ENCODE peak calls at places on chromosomes 4 and X, in four cellular contexts. D, U, C and R are unnamed samples.

GRCh38 chrX:1521459-1521956 is 15.5 kb downstream of the P2RY8 start:
- DNase-seq in U (peak; percentile 29), C (peak; percentile 99), D (no peak), R (peak; percentile 46)

GRCh38 chr4:156946508-156947197 is 24.9 kb downstream of the PDGFC start:
- DNase-seq in U (no peak), C (no peak), D (no peak), R (no peak)

GRCh38 chrX:46653482-46653881 is 79.9 kb downstream of the CHST7 start:
- DNase-seq in U (peak; percentile 3), D (peak; percentile 29), C (no peak), R (peak; percentile 53)

GRCh38 chrX:22300130-22300529 is 27.4 kb downstream of the CBLL2 start:
- DNase-seq in D (no peak), C (no peak), U (no peak), R (no peak)

GRCh38 chr4:151730003-151730559 is 30.7 kb downstream of the GATB start:
- DNase-seq in D (peak; percentile 27), C (no peak), U (no peak), R (no peak)

GRCh38 chr4:119010909-119011606 is 122.4 kb downstream of the SYNPO2 start:
- DNase-seq in C (no peak), D (no peak), U (no peak), R (no peak)

GRCh38 chr4:86554641-86555040 is 39.5 kb upstream of the PTPN13 start:
- DNase-seq in C (no peak), D (no peak), U (no peak), R (no peak)

GRCh38 chr4:3197366-3198105 is 51.4 kb upstream of the MSANTD1 start:
- DNase-seq in C (no peak), D (no peak), U (no peak), R (no peak)

GRCh38 chr4:183783933-183784622 is 121.0 kb upstream of the STOX2 start:
- DNase-seq in C (no peak), D (no peak), U (no peak), R (no peak)

GRCh38 chrX:130637591-130637990 is 235.8 kb downstream of the RBMX2 start:
- DNase-seq in C (no peak), U (no peak), D (no peak), R (no peak)

GRCh38 chrX:13147147-13147546 is 102.7 kb upstream of the FAM9C start:
- DNase-seq in C (no peak), D (no peak), U (no peak), R (no peak)

GRCh38 chrX:15686818-15687685 is 22.4 kb upstream of the CLTRN start:
- DNase-seq in D (peak; percentile 71), U (peak; percentile 46), C (peak; percentile 34), R (peak; percentile 49)

GRCh38 chr4:125550769-125551168 is 236.0 kb downstream of the FAT4 start:
- DNase-seq in D (no peak), U (no peak), C (no peak), R (no peak)

GRCh38 chr4:127634181-127634580 is 1.4 kb downstream of the INTU start:
- DNase-seq in D (no peak), C (no peak), U (no peak), R (no peak)

GRCh38 chr4:41678086-41678485 is 70.4 kb downstream of the PHOX2B start:
- DNase-seq in U (no peak), C (no peak), D (no peak), R (no peak)

GRCh38 chr4:112315446-112315845 is 18.3 kb downstream of the ALPK1 start:
- DNase-seq in U (no peak), D (no peak), C (no peak), R (no peak)

GRCh38 chrX:1140236-1140681 is 72.2 kb downstream of the CRLF2 start:
- DNase-seq in C (no peak), D (no peak), U (no peak), R (peak; percentile 31)

GRCh38 chr4:93103042-93103441 is 725.5 kb upstream of the ATOH1 start:
- DNase-seq in D (no peak), C (no peak), U (no peak), R (no peak)

GRCh38 chr4:8641931-8642650 is 49.5 kb downstream of the CPZ start:
- DNase-seq in D (no peak), U (no peak), C (no peak), R (no peak)

GRCh38 chr4:76708986-76709385 is 189.0 kb downstream of the SOWAHB start:
- DNase-seq in D (no peak), C (no peak), U (no peak), R (no peak)

GRCh38 chr4:65623509-65623908 is 46.8 kb downstream of the EPHA5 start:
- DNase-seq in C (no peak), D (no peak), U (no peak), R (no peak)

DNA sequence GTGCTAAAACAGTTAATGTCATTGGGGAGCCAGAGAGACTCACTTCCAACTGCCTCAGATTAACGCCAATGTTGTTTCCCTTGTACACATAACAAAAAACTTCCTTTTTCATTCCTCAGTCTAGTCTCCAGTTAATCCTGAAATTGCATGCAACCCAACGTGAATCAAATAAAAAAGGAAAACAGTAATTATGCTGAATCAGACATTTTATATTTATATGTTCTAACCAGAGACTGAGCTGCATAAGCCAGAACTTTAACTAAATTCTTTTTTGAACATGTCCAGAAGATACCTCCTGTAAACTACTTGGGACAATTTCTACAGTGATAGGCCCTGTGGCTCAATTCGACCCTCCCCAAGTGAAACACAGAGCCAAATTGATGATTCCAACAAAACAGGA is 4.7 kb downstream of the GPC4 start:
- DNase-seq in D (no peak), C (no peak), U (no peak), R (no peak)
- TF ChIP-seq BRCA1 in D (no peak), C (no peak), U (no peak), R (no peak)

GRCh38 chr4:176413171-176413570 is 93.4 kb downstream of the SPCS3 start:
- DNase-seq in D (no peak), U (no peak), C (peak; percentile 88), R (no peak)
- TF ChIP-seq POLR2AphosphoS5 in D (no peak), U (no peak), C (no peak), R (no peak)

GRCh38 chr4:146520894-146521542 is 722 bp downstream of the SLC10A7 start:
- DNase-seq in C (peak; percentile 32), U (peak; percentile 71), D (peak; percentile 78), R (no peak)
- TF ChIP-seq BRCA1 in C (no peak), U (no peak), D (no peak), R (no peak)

GRCh38 chrX:78375894-78376293 is 48.5 kb upstream of the CYSLTR1 start:
- DNase-seq in U (no peak), C (no peak), D (no peak), R (no peak)
- TF ChIP-seq POLR2AphosphoS5 in U (no peak), C (no peak), D (no peak), R (no peak)

DNA sequence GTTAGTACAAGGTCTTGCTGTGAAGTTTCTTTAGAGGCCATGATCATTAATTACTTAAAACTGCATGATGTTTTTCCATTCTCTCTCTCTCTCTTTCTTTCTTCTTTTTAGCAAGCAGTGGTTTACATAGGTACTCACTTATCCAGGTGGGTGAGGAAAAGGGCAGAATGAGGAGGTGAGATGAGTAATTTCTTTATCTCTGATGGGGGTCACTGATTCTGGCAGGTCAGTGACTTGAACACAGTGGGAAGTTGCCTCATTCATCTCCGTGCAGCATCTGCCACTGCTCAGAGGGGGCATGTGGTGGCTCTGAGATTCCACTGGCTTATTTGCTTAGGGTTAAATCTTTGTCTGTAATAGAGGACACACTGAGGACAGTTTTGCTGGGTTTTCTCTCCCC is 62.6 kb downstream of the FAM114A1 start:
- DNase-seq in U (no peak), D (no peak), C (no peak), R (no peak)
- TF ChIP-seq BRCA1 in U (no peak), D (no peak), C (no peak), R (no peak)

GRCh38 chrX:48833531-48834138 is 1.8 kb downstream of the PCSK1N start:
- DNase-seq in D (peak; percentile 27), C (no peak), U (peak; percentile 10), R (no peak)
- TF ChIP-seq POLR2AphosphoS5 in D (no peak), C (no peak), U (no peak), R (no peak)

DNA sequence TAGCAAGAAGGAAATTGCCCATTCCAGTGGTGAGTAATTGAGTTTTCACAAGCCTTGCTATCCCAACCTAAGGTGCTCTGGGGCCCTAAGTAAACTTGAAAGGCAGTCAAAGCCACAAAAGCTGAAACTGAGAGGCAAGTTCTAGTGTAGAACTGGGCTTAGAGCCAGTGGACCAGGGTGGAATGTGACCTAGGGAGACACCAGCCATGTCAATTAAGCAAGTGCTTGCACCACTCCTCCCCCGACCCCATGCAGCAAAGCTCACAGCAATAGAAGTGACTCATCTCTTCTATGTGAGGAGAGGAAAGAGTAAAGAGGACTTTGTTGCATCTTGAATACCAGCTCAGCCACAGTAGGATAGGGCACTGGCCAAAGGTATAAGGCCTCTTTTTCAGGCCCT is 486.1 kb upstream of the POU3F4 start:
- DNase-seq in U (no peak), C (no peak), D (no peak), R (no peak)
- TF ChIP-seq BRCA1 in U (no peak), C (no peak), D (no peak), R (no peak)

GRCh38 chr4:16021804-16022560 is 59.0 kb upstream of the FGFBP2 start:
- DNase-seq in D (no peak), U (no peak), C (no peak), R (no peak)
- TF ChIP-seq POLR2AphosphoS5 in D (no peak), U (no peak), C (no peak), R (no peak)

DNA sequence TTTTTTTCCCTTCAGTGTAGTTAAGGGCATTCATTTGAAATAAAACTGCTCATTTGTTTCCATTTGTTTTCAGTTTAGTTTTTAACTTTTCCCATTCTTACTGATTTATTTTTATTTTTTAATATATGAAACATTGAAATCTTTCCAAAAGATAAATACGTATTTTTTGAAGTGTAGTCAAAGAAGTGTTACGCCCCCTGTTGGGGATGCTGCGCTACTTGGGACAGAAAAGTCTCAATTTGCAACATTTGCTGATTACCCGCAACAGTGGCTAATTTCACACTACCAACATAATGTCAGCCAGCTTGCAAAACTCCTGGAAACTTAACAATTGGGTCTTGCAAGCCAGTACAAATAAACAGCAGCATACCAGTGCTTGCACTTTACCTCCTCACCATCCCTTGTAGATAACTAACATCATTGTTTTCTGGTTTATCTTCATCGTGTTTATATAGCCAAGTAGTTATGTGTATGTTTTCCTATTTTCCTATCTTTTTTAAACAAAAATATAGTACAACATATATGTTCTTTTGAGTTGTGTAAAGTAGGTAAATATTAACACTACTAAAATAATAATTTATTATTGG is 158.6 kb downstream of the STPG2 start:
- DNase-seq in D (peak; percentile 4), C (no peak), U (no peak), R (no peak)
- TF ChIP-seq BRCA1 in D (no peak), C (no peak), U (no peak), R (no peak)

GRCh38 chrX:103629295-103630170 is 758 bp downstream of the TCEAL1 start:
- DNase-seq in D (peak; percentile 67), C (no peak), U (peak; percentile 39), R (no peak)

GRCh38 chrX:103626855-103627254 is 1.9 kb upstream of the TCEAL1 start:
- DNase-seq in C (no peak), D (no peak), U (no peak), R (no peak)

GRCh38 chrX:103631145-103631544 is 2.4 kb downstream of the TCEAL1 start:
- DNase-seq in D (no peak), U (no peak), C (no peak), R (no peak)

GRCh38 chrX:103630171-103630511 is 1.4 kb downstream of the TCEAL1 start:
- DNase-seq in D (no peak), C (no peak), U (no peak), R (no peak)

GRCh38 chrX:103628386-103629290 is at the start of gene TCEAL1:
- DNase-seq in C (no peak), D (peak; percentile 39), U (peak; percentile 61), R (no peak)
- TF ChIP-seq POLR2AphosphoS5 in C (no peak), D (no peak), U (no peak), R (no peak)